ENCODE peak calls at places on chromosomes 16 and 17, in four cellular contexts. L is HCT116, R is Peyer's patch, Y is neural progenitor cell. D is an unnamed sample. For H3K4me1, the result is how much of the 10 kb centered on the place peaks cover.

GRCh38 chr16:49327466-49327865 is 45.8 kb upstream of the CBLN1 start:
- DNase-seq in L (no peak), R (no peak), Y (no peak), D (no peak)

GRCh38 chr17:80948091-80948960 is 43.3 kb upstream of the CHMP6 start:
- DNase-seq in L (no peak), R (no peak), Y (no peak), D (no peak)

GRCh38 chr16:13414154-13414553 is 505.8 kb upstream of the ERCC4 start:
- DNase-seq in L (no peak), R (no peak), Y (no peak), D (no peak)

GRCh38 chr17:28115046-28115445 is 72.6 kb downstream of the NLK start:
- DNase-seq in L (no peak), R (no peak), Y (no peak), D (no peak)

GRCh38 chr17:15343749-15344148 is 2.4 kb upstream of the TEKT3 start:
- DNase-seq in L (no peak), R (no peak), Y (no peak), D (peak)

GRCh38 chr17:41054025-41054424 is 1.0 kb downstream of the KRTAP2-2 start:
- DNase-seq in L (no peak), R (no peak), Y (no peak), D (no peak)

GRCh38 chr17:77002103-77003045 is 134.2 kb downstream of the MGAT5B start:
- DNase-seq in L (peak), R (no peak), Y (peak), D (peak)

GRCh38 chr17:44024271-44024663 is 9.5 kb upstream of the TMEM101 start:
- DNase-seq in L (no peak), R (no peak), Y (no peak), D (no peak)

GRCh38 chr17:64441772-64442549 is 7.0 kb upstream of the MILR1 start:
- DNase-seq in L (no peak), R (no peak), Y (no peak), D (no peak)

GRCh38 chr17:82601447-82602000 is 46.7 kb downstream of the WDR45B start:
- DNase-seq in L (no peak), R (no peak), Y (no peak), D (no peak)

GRCh38 chr17:3812771-3813170 is 11.8 kb upstream of the ITGAE start:
- DNase-seq in L (no peak), R (no peak), Y (no peak), D (no peak)

GRCh38 chr16:1666316-1666715 is 11.8 kb upstream of the JPT2 start:
- DNase-seq in L (no peak), R (no peak), Y (no peak), D (no peak)

GRCh38 chr17:65589321-65589720 is 27.9 kb upstream of the AXIN2 start:
- DNase-seq in L (no peak), R (peak), Y (no peak), D (no peak)

GRCh38 chr17:56838687-56839086 is 4.7 kb downstream of the DGKE start:
- DNase-seq in L (no peak), R (no peak), Y (no peak), D (no peak)

GRCh38 chr16:84689126-84689525 is 10.7 kb upstream of the USP10 start:
- DNase-seq in L (no peak), R (no peak), Y (no peak), D (peak)

GRCh38 chr17:55625516-55625915 is 97.1 kb downstream of the TMEM100 start:
- DNase-seq in L (no peak), R (no peak), Y (no peak), D (no peak)

GRCh38 chr16:66927918-66928649 is 2.7 kb upstream of the RRAD start:
- DNase-seq in L (no peak), R (no peak), Y (no peak), D (peak)

GRCh38 chr17:9057310-9057709 is 36.0 kb downstream of the NTN1 start:
- DNase-seq in L (no peak), R (no peak), Y (no peak), D (no peak)

GRCh38 chr17:76497979-76498885 is 3.0 kb downstream of the RHBDF2 start:
- DNase-seq in L (no peak), R (peak), Y (peak), D (peak)

GRCh38 chr16:49833055-49833454 is 22.9 kb downstream of the ZNF423 start:
- DNase-seq in L (no peak), R (no peak), Y (no peak), D (no peak)

GRCh38 chr16:57476546-57477410 is 9.5 kb downstream of the DOK4 start:
- DNase-seq in L (no peak), R (no peak), Y (no peak), D (no peak)

GRCh38 chr17:46764709-46765401 is 53.6 kb downstream of the WNT3 start:
- DNase-seq in L (no peak), R (no peak), Y (no peak), D (peak)

DNA sequence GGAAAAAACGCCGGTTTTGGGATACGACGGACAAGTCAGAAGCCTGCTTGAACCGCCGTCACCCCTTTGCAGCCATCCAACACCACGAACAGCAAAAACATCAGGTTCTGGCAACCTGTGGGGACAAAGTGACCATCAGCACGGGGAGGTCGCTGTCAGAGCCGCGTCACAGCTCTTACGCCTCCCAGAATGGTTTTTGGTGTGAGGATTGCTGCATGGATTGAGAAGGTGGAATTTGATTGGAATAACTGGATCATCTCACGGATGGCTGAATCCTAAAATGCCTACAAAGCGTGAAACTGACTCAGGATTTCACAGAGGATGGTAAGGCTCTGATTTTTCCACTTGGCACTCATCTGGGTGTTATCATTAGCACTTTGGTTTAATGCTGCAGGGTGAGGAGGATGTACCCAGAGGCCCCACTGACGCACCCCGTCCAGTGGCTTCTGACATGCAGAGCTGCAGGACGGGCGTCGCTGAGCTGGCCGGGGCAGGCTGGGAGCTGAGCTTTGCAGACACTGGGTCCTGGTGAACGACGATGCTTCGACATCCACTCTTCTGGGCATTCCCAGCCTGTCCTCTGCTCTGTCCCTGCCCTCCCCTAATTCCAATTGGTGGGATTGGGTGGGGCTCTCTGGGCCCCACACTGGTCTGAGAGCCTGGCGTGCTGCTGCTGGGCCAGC is 73.4 kb upstream of the CREBBP start:
- DNase-seq in L (no peak), R (no peak), Y (peak), D (no peak)
- H3K4me1 ChIP-seq in L (under half), R (under half), Y (under half), D (under half)

GRCh38 chr17:62444063-62444462 is 20.4 kb downstream of the METTL2A start:
- DNase-seq in L (no peak), R (no peak), Y (no peak), D (no peak)
- H3K4me1 ChIP-seq in L (under half), R (under half), Y (under half), D (under half)

GRCh38 chr16:83354015-83354414 is 453.8 kb upstream of the HSBP1 start:
- DNase-seq in L (no peak), R (no peak), Y (no peak), D (no peak)

GRCh38 chr16:83356266-83356665 is 451.5 kb upstream of the HSBP1 start:
- DNase-seq in L (peak), R (no peak), Y (peak), D (peak)

GRCh38 chr16:83355570-83356218 is 452.1 kb upstream of the HSBP1 start:
- DNase-seq in L (no peak), R (no peak), Y (no peak), D (no peak)

GRCh38 chr16:83353241-83353640 is 454.5 kb upstream of the HSBP1 start:
- DNase-seq in L (no peak), R (no peak), Y (no peak), D (no peak)

GRCh38 chr16:83356986-83357385 is 450.8 kb upstream of the HSBP1 start:
- DNase-seq in L (no peak), R (no peak), Y (no peak), D (no peak)
- H3K4me1 ChIP-seq in L (under half), R (under half), Y (under half), D (under half)

GRCh38 chr16:19751478-19751877 is 33.4 kb downstream of the IQCK start:
- DNase-seq in L (no peak), R (no peak), Y (no peak), D (no peak)
- H3K4me1 ChIP-seq in L (under half), R (under half), Y (under half), D (under half)